ENCODE peak calls at places on chromosomes 3 and 15, in eight cellular contexts. Z is GM10248, R is B cell, I is HFFc6, W is T follicular helper cell, Q is mesenteric fat pad, G is amniotic epithelial cell, L is substantia nigra. J is an unnamed sample.

GRCh38 chr3:177977381-177978158 is 558.7 kb upstream of the KCNMB2 start:
- DNase-seq in Z (no peak), R (no peak), I (peak; percentile 74), W (no peak), Q (no peak), G (peak; percentile 87), L (no peak), J (no peak)

GRCh38 chr15:69758810-69759410 is 306.3 kb downstream of the RPLP1 start:
- DNase-seq in Z (peak; percentile 42), R (peak; percentile 67), I (peak; percentile 39), W (peak; percentile 80), Q (no peak), G (peak; percentile 89), L (no peak), J (no peak)

GRCh38 chr3:30996467-30996866 is 102.0 kb upstream of the GADL1 start:
- DNase-seq in Z (no peak), R (no peak), I (no peak), W (no peak), Q (no peak), G (no peak), L (no peak), J (no peak)

GRCh38 chr3:129425619-129426018 is 2.8 kb downstream of the EFCAB12 start:
- DNase-seq in Z (no peak), R (no peak), I (no peak), W (no peak), Q (no peak), G (no peak), L (no peak), J (no peak)

GRCh38 chr3:115659861-115660260 is 36.6 kb downstream of the GAP43 start:
- DNase-seq in Z (no peak), R (no peak), I (no peak), W (no peak), Q (no peak), G (peak; percentile 25), L (no peak), J (no peak)

GRCh38 chr3:29286841-29287240 is 6.0 kb downstream of the RBMS3 start:
- DNase-seq in Z (no peak), R (no peak), I (peak; percentile 31), W (no peak), Q (no peak), G (no peak), L (no peak), J (no peak)

GRCh38 chr3:189914799-189915198 is 205.9 kb downstream of the P3H2 start:
- DNase-seq in Z (no peak), R (no peak), I (peak; percentile 86), W (no peak), Q (no peak), G (peak; percentile 94), L (no peak), J (no peak)

GRCh38 chr15:81516461-81516860 is 142.4 kb upstream of the TMC3 start:
- DNase-seq in Z (no peak), R (no peak), I (peak; percentile 38), W (no peak), Q (no peak), G (peak; percentile 19), L (no peak), J (no peak)

GRCh38 chr3:31027191-31027761 is 132.8 kb upstream of the GADL1 start:
- DNase-seq in Z (no peak), R (no peak), I (no peak), W (no peak), Q (no peak), G (no peak), L (no peak), J (no peak)

GRCh38 chr3:131728898-131729297 is 226.1 kb upstream of the MRPL3 start:
- DNase-seq in Z (no peak), R (no peak), I (peak; percentile 4), W (no peak), Q (no peak), G (no peak), L (no peak), J (peak; percentile 28)

GRCh38 chr15:64503640-64504039 is 43.3 kb downstream of the ZNF609 start:
- DNase-seq in Z (no peak), R (no peak), I (no peak), W (no peak), Q (no peak), G (no peak), L (no peak), J (no peak)

GRCh38 chr15:68620721-68621528 is 42.1 kb downstream of the CORO2B start:
- DNase-seq in Z (no peak), R (no peak), I (peak; percentile 90), W (no peak), Q (no peak), G (peak; percentile 95), L (peak; percentile 90), J (no peak)

GRCh38 chr3:161939919-161940693 is 443.5 kb downstream of the OTOL1 start:
- DNase-seq in Z (no peak), R (no peak), I (no peak), W (no peak), Q (no peak), G (no peak), L (no peak), J (no peak)

J was measured in LNCaP clone FGC.